ENCODE peak calls at places on chromosomes 13 and 19, in seven cellular contexts. One of them, this sample, is unnamed.

GRCh38 chr13:20953245-20953931 is 50.8 kb upstream of the XPO4 start:
- DNase-seq in heart left ventricle: no peak
- DNase-seq in psoas muscle: no peak
- DNase-seq in prostate gland: no peak
- DNase-seq in lower lobe of right lung: no peak
- DNase-seq in cardiac muscle cell: no peak
- DNase-seq in astrocyte: no peak
- DNase-seq in this sample: no peak

GRCh38 chr13:49248433-49249002 is 793 bp downstream of the CDADC1 start:
- DNase-seq in cardiac muscle cell: no peak
- DNase-seq in prostate gland: no peak
- DNase-seq in heart left ventricle: no peak
- DNase-seq in astrocyte: peak; percentile 27
- DNase-seq in lower lobe of right lung: peak; percentile 47
- DNase-seq in psoas muscle: no peak
- DNase-seq in this sample: no peak

GRCh38 chr13:97058896-97059295 is 64.6 kb upstream of the OXGR1 start:
- DNase-seq in astrocyte: no peak
- DNase-seq in prostate gland: no peak
- DNase-seq in heart left ventricle: no peak
- DNase-seq in lower lobe of right lung: no peak
- DNase-seq in cardiac muscle cell: no peak
- DNase-seq in psoas muscle: no peak
- DNase-seq in this sample: no peak

GRCh38 chr13:48492123-48493075 is 40.5 kb downstream of the RCBTB2 start:
- DNase-seq in prostate gland: peak; percentile 30
- DNase-seq in heart left ventricle: peak; percentile 88
- DNase-seq in cardiac muscle cell: peak; percentile 11
- DNase-seq in psoas muscle: peak; percentile 81
- DNase-seq in astrocyte: no peak
- DNase-seq in lower lobe of right lung: peak; percentile 79
- DNase-seq in this sample: no peak

GRCh38 chr19:27971071-27971470 is 1241.9 kb downstream of the UQCRFS1 start:
- DNase-seq in psoas muscle: no peak
- DNase-seq in heart left ventricle: no peak
- DNase-seq in prostate gland: no peak
- DNase-seq in cardiac muscle cell: peak; percentile 32
- DNase-seq in astrocyte: peak; percentile 87
- DNase-seq in lower lobe of right lung: no peak
- DNase-seq in this sample: peak; percentile 57

GRCh38 chr19:55247621-55248099 is 11.2 kb downstream of the PPP6R1 start:
- DNase-seq in cardiac muscle cell: no peak
- DNase-seq in psoas muscle: peak; percentile 52
- DNase-seq in prostate gland: no peak
- DNase-seq in heart left ventricle: peak; percentile 57
- DNase-seq in astrocyte: peak; percentile 16
- DNase-seq in lower lobe of right lung: peak; percentile 86
- DNase-seq in this sample: peak; percentile 61

GRCh38 chr19:18158471-18158870 is 5.5 kb downstream of the PIK3R2 start:
- DNase-seq in heart left ventricle: no peak
- DNase-seq in prostate gland: no peak
- DNase-seq in cardiac muscle cell: no peak
- DNase-seq in lower lobe of right lung: no peak
- DNase-seq in astrocyte: no peak
- DNase-seq in psoas muscle: no peak
- DNase-seq in this sample: no peak

GRCh38 chr19:13017306-13018036 is 22.2 kb downstream of the NFIX start:
- DNase-seq in prostate gland: no peak
- DNase-seq in heart left ventricle: no peak
- DNase-seq in lower lobe of right lung: no peak
- DNase-seq in cardiac muscle cell: no peak
- DNase-seq in psoas muscle: no peak
- DNase-seq in astrocyte: no peak
- DNase-seq in this sample: no peak

GRCh38 chr13:76948139-76948538 is at the start of gene ACOD1:
- DNase-seq in psoas muscle: no peak
- DNase-seq in astrocyte: no peak
- DNase-seq in lower lobe of right lung: no peak
- DNase-seq in prostate gland: no peak
- DNase-seq in cardiac muscle cell: no peak
- DNase-seq in heart left ventricle: no peak
- DNase-seq in this sample: peak; percentile 41

GRCh38 chr13:59409651-59410200 is 754.0 kb downstream of the DIAPH3 start:
- DNase-seq in psoas muscle: no peak
- DNase-seq in astrocyte: peak; percentile 20
- DNase-seq in cardiac muscle cell: no peak
- DNase-seq in heart left ventricle: no peak
- DNase-seq in lower lobe of right lung: no peak
- DNase-seq in prostate gland: no peak
- DNase-seq in this sample: no peak

GRCh38 chr19:19490247-19490968 is 24.9 kb downstream of the TSSK6 start:
- DNase-seq in psoas muscle: peak; percentile 85
- DNase-seq in prostate gland: peak; percentile 66
- DNase-seq in cardiac muscle cell: peak; percentile 85
- DNase-seq in heart left ventricle: peak; percentile 78
- DNase-seq in lower lobe of right lung: peak; percentile 70
- DNase-seq in astrocyte: peak; percentile 60
- DNase-seq in this sample: peak; percentile 31

GRCh38 chr19:6216996-6217751 is 62.6 kb downstream of the MLLT1 start:
- DNase-seq in cardiac muscle cell: peak; percentile 95
- DNase-seq in psoas muscle: peak; percentile 51
- DNase-seq in prostate gland: no peak
- DNase-seq in astrocyte: peak; percentile 47
- DNase-seq in lower lobe of right lung: peak; percentile 79
- DNase-seq in heart left ventricle: peak; percentile 29
- DNase-seq in this sample: no peak

GRCh38 chr19:6062274-6062673 is 48.0 kb downstream of the RFX2 start:
- DNase-seq in lower lobe of right lung: peak; percentile 80
- DNase-seq in heart left ventricle: peak; percentile 71
- DNase-seq in psoas muscle: peak; percentile 60
- DNase-seq in astrocyte: peak; percentile 40
- DNase-seq in prostate gland: no peak
- DNase-seq in cardiac muscle cell: no peak
- DNase-seq in this sample: no peak

GRCh38 chr13:110910013-110910890 is 4.6 kb downstream of the ANKRD10 start:
- DNase-seq in cardiac muscle cell: no peak
- DNase-seq in psoas muscle: no peak
- DNase-seq in astrocyte: no peak
- DNase-seq in lower lobe of right lung: no peak
- DNase-seq in heart left ventricle: no peak
- DNase-seq in prostate gland: no peak
- DNase-seq in this sample: no peak

GRCh38 chr13:110911880-110912279 is 3.0 kb downstream of the ANKRD10 start:
- DNase-seq in lower lobe of right lung: no peak
- DNase-seq in cardiac muscle cell: no peak
- DNase-seq in psoas muscle: no peak
- DNase-seq in prostate gland: no peak
- DNase-seq in astrocyte: peak; percentile 29
- DNase-seq in heart left ventricle: no peak
- DNase-seq in this sample: peak; percentile 61

GRCh38 chr13:110904748-110905147 is 10.1 kb downstream of the ANKRD10 start:
- DNase-seq in astrocyte: no peak
- DNase-seq in lower lobe of right lung: no peak
- DNase-seq in psoas muscle: no peak
- DNase-seq in prostate gland: no peak
- DNase-seq in cardiac muscle cell: no peak
- DNase-seq in heart left ventricle: no peak
- DNase-seq in this sample: no peak

GRCh38 chr13:110907951-110908898 is 6.6 kb downstream of the ANKRD10 start:
- DNase-seq in psoas muscle: no peak
- DNase-seq in prostate gland: peak; percentile 91
- DNase-seq in heart left ventricle: no peak
- DNase-seq in astrocyte: peak; percentile 82
- DNase-seq in cardiac muscle cell: no peak
- DNase-seq in lower lobe of right lung: no peak
- DNase-seq in this sample: peak; percentile 98

GRCh38 chr13:110907301-110907700 is 7.6 kb downstream of the ANKRD10 start:
- DNase-seq in psoas muscle: no peak
- DNase-seq in lower lobe of right lung: no peak
- DNase-seq in prostate gland: no peak
- DNase-seq in heart left ventricle: no peak
- DNase-seq in astrocyte: no peak
- DNase-seq in cardiac muscle cell: no peak
- DNase-seq in this sample: no peak
- H3K4me1 ChIP-seq in psoas muscle: peaks cover 92% of the 10 kb centered on the region
- H3K4me1 ChIP-seq in lower lobe of right lung: peaks cover 62% of the 10 kb centered on the region
- H3K4me1 ChIP-seq in prostate gland: peaks cover 38% of the 10 kb centered on the region
- H3K4me1 ChIP-seq in heart left ventricle: peaks cover 24% of the 10 kb centered on the region
- H3K4me1 ChIP-seq in astrocyte: peaks cover 14% of the 10 kb centered on the region
- H3K4me1 ChIP-seq in cardiac muscle cell: peaks cover 17% of the 10 kb centered on the region
- H3K4me1 ChIP-seq in this sample: peaks cover 22% of the 10 kb centered on the region

GRCh38 chr19:46622118-46622446 is 2.8 kb downstream of the PTGIR start:
- DNase-seq in cardiac muscle cell: no peak
- DNase-seq in astrocyte: no peak
- DNase-seq in heart left ventricle: no peak
- DNase-seq in psoas muscle: peak; percentile 31
- DNase-seq in prostate gland: no peak
- DNase-seq in lower lobe of right lung: no peak
- DNase-seq in this sample: no peak

GRCh38 chr19:46625731-46626130 is 842 bp upstream of the PTGIR start:
- DNase-seq in astrocyte: no peak
- DNase-seq in psoas muscle: no peak
- DNase-seq in prostate gland: no peak
- DNase-seq in heart left ventricle: no peak
- DNase-seq in lower lobe of right lung: no peak
- DNase-seq in cardiac muscle cell: no peak
- DNase-seq in this sample: no peak

GRCh38 chr19:46623915-46624502 is 880 bp downstream of the PTGIR start:
- DNase-seq in psoas muscle: no peak
- DNase-seq in lower lobe of right lung: no peak
- DNase-seq in cardiac muscle cell: no peak
- DNase-seq in heart left ventricle: no peak
- DNase-seq in astrocyte: no peak
- DNase-seq in prostate gland: no peak
- DNase-seq in this sample: no peak

GRCh38 chr19:46626441-46626840 is 1.6 kb upstream of the PTGIR start:
- DNase-seq in prostate gland: no peak
- DNase-seq in astrocyte: no peak
- DNase-seq in psoas muscle: no peak
- DNase-seq in heart left ventricle: no peak
- DNase-seq in cardiac muscle cell: no peak
- DNase-seq in lower lobe of right lung: no peak
- DNase-seq in this sample: no peak

GRCh38 chr19:46624958-46625661 is at the start of gene PTGIR:
- DNase-seq in heart left ventricle: peak; percentile 84
- DNase-seq in cardiac muscle cell: no peak
- DNase-seq in prostate gland: no peak
- DNase-seq in lower lobe of right lung: no peak
- DNase-seq in psoas muscle: peak; percentile 91
- DNase-seq in astrocyte: peak; percentile 47
- DNase-seq in this sample: no peak
- TF ChIP-seq CTCF in heart left ventricle: no peak
- TF ChIP-seq CTCF in cardiac muscle cell: no peak
- TF ChIP-seq CTCF in prostate gland: no peak
- TF ChIP-seq CTCF in lower lobe of right lung: no peak
- TF ChIP-seq CTCF in psoas muscle: no peak
- TF ChIP-seq CTCF in astrocyte: no peak
- TF ChIP-seq CTCF in this sample: peak; percentile 1

GRCh38 chr19:11420894-11421606 is 1.9 kb upstream of the RGL3 start:
- DNase-seq in prostate gland: no peak
- DNase-seq in cardiac muscle cell: no peak
- DNase-seq in heart left ventricle: peak; percentile 55
- DNase-seq in astrocyte: no peak
- DNase-seq in psoas muscle: peak; percentile 70
- DNase-seq in lower lobe of right lung: no peak
- DNase-seq in this sample: no peak

GRCh38 chr19:11420429-11420893 is 1.3 kb upstream of the RGL3 start:
- DNase-seq in astrocyte: no peak
- DNase-seq in heart left ventricle: peak; percentile 79
- DNase-seq in psoas muscle: peak; percentile 88
- DNase-seq in prostate gland: no peak
- DNase-seq in cardiac muscle cell: peak; percentile 30
- DNase-seq in lower lobe of right lung: no peak
- DNase-seq in this sample: peak; percentile 35

GRCh38 chr19:11423164-11423803 is 4.2 kb upstream of the RGL3 start:
- DNase-seq in cardiac muscle cell: no peak
- DNase-seq in astrocyte: no peak
- DNase-seq in prostate gland: no peak
- DNase-seq in heart left ventricle: no peak
- DNase-seq in lower lobe of right lung: no peak
- DNase-seq in psoas muscle: no peak
- DNase-seq in this sample: no peak

GRCh38 chr19:11422163-11423068 is 3.3 kb upstream of the RGL3 start:
- DNase-seq in lower lobe of right lung: peak; percentile 94
- DNase-seq in psoas muscle: peak; percentile 86
- DNase-seq in prostate gland: peak; percentile 68
- DNase-seq in cardiac muscle cell: peak; percentile 34
- DNase-seq in heart left ventricle: peak; percentile 79
- DNase-seq in astrocyte: no peak
- DNase-seq in this sample: peak; percentile 67

DNA sequence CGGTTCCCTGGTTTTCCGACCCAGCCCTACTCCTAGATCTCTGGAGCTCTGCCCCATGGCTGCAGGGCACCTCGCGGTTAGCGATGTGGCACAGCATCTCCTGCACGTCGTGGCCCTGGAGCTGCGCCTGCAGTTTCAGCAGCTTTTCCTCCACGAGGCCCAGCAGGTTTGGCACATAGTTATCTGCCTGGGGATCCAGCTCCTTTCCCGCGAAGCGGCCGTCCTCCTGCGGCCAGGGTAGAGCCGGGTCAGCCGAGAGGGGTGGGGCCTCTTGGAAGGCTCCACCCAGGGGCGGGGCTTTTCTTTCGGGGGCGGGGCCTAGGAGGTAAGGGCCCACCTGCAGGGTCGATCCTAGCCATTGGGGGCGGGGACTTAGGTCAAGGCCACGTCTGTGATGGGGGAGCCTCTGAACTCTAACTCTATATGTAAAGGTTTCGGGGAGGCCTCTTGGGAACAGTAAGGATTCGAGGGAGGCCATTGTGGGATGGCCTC is 2.5 kb upstream of the RGL3 start:
- DNase-seq in lower lobe of right lung: peak; percentile 71
- DNase-seq in psoas muscle: peak; percentile 70
- DNase-seq in cardiac muscle cell: peak; percentile 31
- DNase-seq in astrocyte: no peak
- DNase-seq in prostate gland: no peak
- DNase-seq in heart left ventricle: no peak
- DNase-seq in this sample: no peak
- H3K27me3 ChIP-seq in lower lobe of right lung: peaks cover 46% of the 10 kb centered on the region
- H3K27me3 ChIP-seq in psoas muscle: no peaks in the 10 kb centered on the region
- H3K27me3 ChIP-seq in cardiac muscle cell: peaks cover 47% of the 10 kb centered on the region
- H3K27me3 ChIP-seq in astrocyte: peaks cover 58% of the 10 kb centered on the region
- H3K27me3 ChIP-seq in prostate gland: no peaks in the 10 kb centered on the region
- H3K27me3 ChIP-seq in heart left ventricle: peaks cover 59% of the 10 kb centered on the region
- H3K27me3 ChIP-seq in this sample: peaks cover 67% of the 10 kb centered on the region

DNA sequence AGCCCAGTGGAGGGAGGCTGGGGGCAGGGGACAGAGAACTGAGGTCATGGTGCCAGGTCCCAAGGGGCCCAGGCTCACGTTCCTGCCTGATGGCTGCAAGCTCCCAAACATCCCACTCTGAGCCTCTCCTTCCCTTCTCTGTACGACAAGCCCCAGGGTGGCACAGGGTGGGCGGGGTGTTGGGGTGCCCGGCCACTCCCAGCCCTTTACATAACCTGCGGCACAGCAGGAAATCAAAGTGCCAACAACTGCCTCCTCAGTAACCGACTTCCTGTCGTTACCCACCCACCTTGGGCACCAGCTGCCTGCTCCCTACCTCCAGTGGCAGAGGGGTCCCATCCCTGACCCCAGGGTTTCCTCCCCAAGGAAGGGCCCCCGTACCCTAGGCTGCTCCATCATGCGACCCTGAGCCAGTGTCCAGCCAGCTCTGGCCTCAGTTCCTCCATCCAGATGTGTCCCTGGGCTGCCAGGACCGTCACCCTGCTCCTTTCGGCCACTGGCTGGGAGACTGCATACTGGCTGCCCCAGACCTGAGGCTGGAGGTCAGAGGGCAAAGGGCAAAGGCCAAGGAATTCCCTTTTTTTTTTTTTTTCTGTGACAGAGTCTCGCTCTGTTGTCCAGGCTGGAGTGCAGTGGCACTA is 27.7 kb upstream of the NFIC start:
- DNase-seq in cardiac muscle cell: no peak
- DNase-seq in astrocyte: no peak
- DNase-seq in heart left ventricle: no peak
- DNase-seq in prostate gland: peak; percentile 49
- DNase-seq in lower lobe of right lung: peak; percentile 87
- DNase-seq in psoas muscle: no peak
- DNase-seq in this sample: no peak
- H3K4me1 ChIP-seq in cardiac muscle cell: no peaks in the 10 kb centered on the region
- H3K4me1 ChIP-seq in astrocyte: no peaks in the 10 kb centered on the region
- H3K4me1 ChIP-seq in heart left ventricle: peaks cover 26% of the 10 kb centered on the region
- H3K4me1 ChIP-seq in prostate gland: peaks cover 36% of the 10 kb centered on the region
- H3K4me1 ChIP-seq in lower lobe of right lung: peaks cover 58% of the 10 kb centered on the region
- H3K4me1 ChIP-seq in psoas muscle: peaks cover 36% of the 10 kb centered on the region
- H3K4me1 ChIP-seq in this sample: no peaks in the 10 kb centered on the region